ENCODE peak calls at places on chromosomes 3 and 15, in nine cellular contexts. L is Peyer's patch; M is GM20000; K is mesothelial cell of epicardium; P is bronchial epithelial cell; D is heart left ventricle; E is CD8-positive, alpha-beta T cell; O is nephron progenitor cell; B is GM10248. Z is an unnamed sample.

GRCh38 chr3:12588039-12588673 is 31.3 kb downstream of the MKRN2 start:
- DNase-seq in L (no peak), M (no peak), K (no peak), P (peak; percentile 72), D (no peak), E (no peak), O (no peak), B (no peak), Z (no peak)

GRCh38 chr15:34753236-34753894 is 1.4 kb downstream of the GJD2 start:
- DNase-seq in L (no peak), M (no peak), K (peak; percentile 58), P (peak; percentile 38), D (no peak), E (no peak), O (peak; percentile 88), B (no peak), Z (peak; percentile 61)

GRCh38 chr3:23591374-23591773 is 214.4 kb upstream of the UBE2E1 start:
- DNase-seq in L (no peak), M (no peak), K (no peak), P (no peak), D (no peak), E (no peak), O (no peak), B (no peak), Z (no peak)

GRCh38 chr15:74378853-74379252 is 11.4 kb upstream of the CYP11A1 start:
- DNase-seq in L (peak; percentile 34), M (no peak), K (no peak), P (peak; percentile 77), D (no peak), E (no peak), O (no peak), B (peak; percentile 49), Z (no peak)

GRCh38 chr3:127999509-128000106 is 52.6 kb upstream of the SEC61A1 start:
- DNase-seq in L (no peak), M (no peak), K (no peak), P (no peak), D (no peak), E (no peak), O (no peak), B (no peak), Z (no peak)

GRCh38 chr15:39558421-39558820 is 22.5 kb upstream of the THBS1 start:
- DNase-seq in L (no peak), M (no peak), K (no peak), P (no peak), D (no peak), E (no peak), O (no peak), B (no peak), Z (no peak)

GRCh38 chr15:77784361-77785292 is 151.9 kb upstream of the LINGO1 start:
- DNase-seq in L (no peak), M (peak; percentile 52), K (no peak), P (peak; percentile 1), D (no peak), E (no peak), O (peak; percentile 37), B (peak; percentile 65), Z (peak; percentile 52)

GRCh38 chr3:127233371-127233770 is 40.4 kb downstream of the PRR23E start:
- DNase-seq in L (no peak), M (no peak), K (no peak), P (peak; percentile 12), D (no peak), E (no peak), O (peak; percentile 71), B (no peak), Z (peak; percentile 59)

GRCh38 chr3:8709801-8710524 is 23.6 kb upstream of the CAV3 start:
- DNase-seq in L (no peak), M (peak; percentile 0), K (no peak), P (no peak), D (no peak), E (no peak), O (no peak), B (peak; percentile 2), Z (no peak)

GRCh38 chr3:8709287-8709686 is 24.3 kb upstream of the CAV3 start:
- DNase-seq in L (no peak), M (peak; percentile 1), K (no peak), P (no peak), D (no peak), E (no peak), O (no peak), B (no peak), Z (no peak)

GRCh38 chr3:8712871-8713360 is 20.7 kb upstream of the CAV3 start:
- DNase-seq in L (no peak), M (no peak), K (no peak), P (no peak), D (no peak), E (no peak), O (no peak), B (no peak), Z (no peak)

GRCh38 chr3:8712045-8712870 is 21.3 kb upstream of the CAV3 start:
- DNase-seq in L (no peak), M (no peak), K (no peak), P (peak; percentile 65), D (no peak), E (no peak), O (no peak), B (no peak), Z (peak; percentile 86)

DNA sequence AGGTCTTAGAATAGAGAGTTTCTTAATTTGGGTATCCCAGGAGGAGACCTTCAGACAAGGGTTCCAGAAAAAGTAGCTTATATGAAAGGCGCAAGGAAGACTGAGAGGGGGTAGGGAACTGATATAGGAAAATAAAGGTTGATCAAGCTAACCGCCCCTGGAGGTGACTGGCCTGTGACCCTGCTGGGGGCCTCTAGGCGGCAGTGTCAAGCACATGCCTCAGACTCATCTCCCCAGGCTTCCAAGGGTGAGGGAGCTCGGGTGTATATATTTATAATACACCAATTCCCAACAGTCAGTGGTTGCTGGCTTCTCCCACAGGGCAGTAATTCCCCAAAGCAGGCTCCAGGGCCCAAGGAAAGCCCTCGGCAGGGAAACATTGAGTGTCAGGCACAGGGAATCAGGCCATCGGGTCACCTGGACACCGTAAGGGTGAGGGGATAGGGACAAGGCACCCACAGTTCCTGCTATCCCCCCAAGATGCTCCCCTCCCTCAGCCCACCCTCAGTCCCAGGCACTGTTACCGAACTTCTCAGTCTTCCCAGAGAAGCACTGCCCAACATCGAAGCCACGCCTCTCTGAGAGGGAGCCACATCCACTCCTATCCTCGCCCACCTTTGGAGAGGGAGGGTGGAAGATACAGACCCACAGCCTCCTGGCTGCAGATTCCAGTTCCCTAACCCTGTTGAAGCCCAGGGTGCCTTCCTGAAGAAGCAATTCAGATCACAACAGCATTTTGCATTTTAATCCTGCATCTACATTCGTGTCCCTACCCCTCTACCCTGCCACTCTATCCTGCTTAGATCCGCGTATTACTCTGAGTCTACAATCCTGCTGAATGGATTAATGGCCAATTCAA is 19.5 kb upstream of the CAV3 start:
- DNase-seq in L (no peak), M (peak; percentile 42), K (no peak), P (no peak), D (no peak), E (no peak), O (peak; percentile 18), B (no peak), Z (peak; percentile 47)
- TF ChIP-seq CTCF in L (peak; percentile 9), M (peak; percentile 18), K (no peak), P (peak; percentile 11), D (no peak), E (no peak), O (peak; percentile 39), B (peak; percentile 47), Z (peak; percentile 38)

GRCh38 chr3:41717591-41718093 is 244.3 kb downstream of the ULK4 start:
- DNase-seq in L (no peak), M (no peak), K (no peak), P (no peak), D (no peak), E (no peak), O (no peak), B (no peak), Z (no peak)

GRCh38 chr3:41715376-41715775 is 246.5 kb downstream of the ULK4 start:
- DNase-seq in L (no peak), M (no peak), K (no peak), P (no peak), D (no peak), E (no peak), O (no peak), B (no peak), Z (no peak)

GRCh38 chr3:41711656-41712055 is 250.2 kb downstream of the ULK4 start:
- DNase-seq in L (no peak), M (no peak), K (no peak), P (no peak), D (no peak), E (no peak), O (no peak), B (no peak), Z (no peak)

GRCh38 chr3:41710646-41711388 is 251.1 kb downstream of the ULK4 start:
- DNase-seq in L (no peak), M (no peak), K (no peak), P (peak; percentile 20), D (no peak), E (no peak), O (peak; percentile 15), B (no peak), Z (peak; percentile 47)

DNA sequence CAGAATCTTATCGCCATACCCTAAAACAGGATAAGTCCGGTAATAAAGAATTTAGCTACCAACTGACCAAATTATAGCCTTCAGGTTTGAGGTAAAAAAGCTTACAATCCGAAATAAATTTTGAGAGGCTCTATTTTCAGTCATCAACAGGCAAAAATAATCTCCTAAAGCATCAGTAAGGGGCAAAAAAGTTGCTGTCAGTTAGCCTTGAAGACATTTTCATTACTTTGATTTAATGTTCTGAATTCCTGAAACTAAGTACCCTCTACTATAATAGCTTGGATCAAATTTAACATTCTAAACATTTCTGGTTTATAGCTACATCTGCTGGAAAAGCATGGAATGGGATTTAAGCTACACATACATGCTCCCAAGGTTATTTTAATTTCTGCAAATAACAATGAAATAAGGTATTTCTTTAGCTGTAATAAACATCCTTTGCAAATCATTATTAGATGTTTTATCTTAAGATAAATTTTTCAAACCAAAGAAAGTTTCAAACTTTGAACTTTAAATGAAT is 245.5 kb downstream of the ULK4 start:
- DNase-seq in L (no peak), M (no peak), K (no peak), P (peak; percentile 20), D (no peak), E (no peak), O (no peak), B (no peak), Z (peak; percentile 9)
- TF ChIP-seq CTCF in L (peak; percentile 26), M (no peak), K (peak; percentile 22), P (no peak), D (peak; percentile 18), E (no peak), O (no peak), B (no peak), Z (no peak)

GRCh38 chr3:53162672-53163458 is 1.9 kb downstream of the PRKCD start:
- DNase-seq in L (peak; percentile 71), M (peak; percentile 63), K (no peak), P (no peak), D (no peak), E (peak; percentile 33), O (no peak), B (no peak), Z (no peak)
- TF ChIP-seq CTCF in L (no peak), M (no peak), K (no peak), P (peak; percentile 13), D (no peak), E (no peak), O (no peak), B (no peak), Z (no peak)

GRCh38 chr15:75903331-75904240 is at the start of gene FBXO22:
- DNase-seq in L (peak; percentile 94), M (peak; percentile 86), K (peak; percentile 85), P (peak; percentile 80), D (peak; percentile 94), E (peak; percentile 78), O (peak; percentile 92), B (peak; percentile 91), Z (peak; percentile 92)

GRCh38 chr15:75905231-75905630 is 1.6 kb downstream of the FBXO22 start:
- DNase-seq in L (no peak), M (no peak), K (no peak), P (no peak), D (no peak), E (no peak), O (no peak), B (no peak), Z (no peak)

GRCh38 chr15:75900577-75900976 is 3.1 kb upstream of the FBXO22 start:
- DNase-seq in L (no peak), M (no peak), K (no peak), P (no peak), D (no peak), E (no peak), O (no peak), B (no peak), Z (no peak)

GRCh38 chr15:75904241-75904631 is 558 bp downstream of the FBXO22 start:
- DNase-seq in L (peak; percentile 76), M (peak; percentile 25), K (peak; percentile 20), P (peak; percentile 26), D (no peak), E (no peak), O (peak; percentile 57), B (no peak), Z (peak; percentile 46)

DNA sequence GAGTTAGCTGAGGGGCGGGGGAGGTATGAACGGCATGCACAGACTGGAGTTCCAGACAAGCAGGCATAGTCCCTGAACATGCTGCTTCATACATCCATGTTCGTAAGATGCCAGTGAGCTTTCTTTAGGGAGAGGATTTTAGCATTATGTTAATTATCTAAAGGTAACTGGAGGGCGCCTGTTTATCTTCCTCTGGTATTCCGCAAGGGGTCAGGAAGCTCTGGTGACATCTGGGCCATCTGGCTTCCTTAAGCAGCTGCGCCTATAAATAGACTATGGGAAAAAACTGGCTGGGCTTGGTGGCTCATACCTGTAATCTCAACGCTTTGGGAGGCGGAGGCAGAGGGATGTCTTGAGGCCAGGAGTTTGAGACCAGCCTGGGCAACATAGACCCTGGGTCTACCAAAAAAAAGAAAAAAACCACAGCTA is 1.5 kb upstream of the FBXO22 start:
- DNase-seq in L (no peak), M (no peak), K (no peak), P (no peak), D (no peak), E (no peak), O (no peak), B (no peak), Z (no peak)
- TF ChIP-seq CTCF in L (no peak), M (no peak), K (no peak), P (no peak), D (no peak), E (no peak), O (no peak), B (no peak), Z (no peak)

Z was measured in MCF 10A.